ENCODE peak calls at places on chromosomes 4 and X, in nine cellular contexts. C is immature natural killer cell; M is lung; E is NCI-H1694 treated with DMSO at 0.1 percent for 48 hours; U is choroid plexus epithelial cell; P is NCI-H1092 treated with DMSO at 0.1 percent for 48 hours; J is effector CD4-positive, alpha-beta T cell; A is lower lobe of right lung; B is T-cell. G is an unnamed sample.

GRCh38 chr4:1767770-1768366 is 25.2 kb upstream of the FGFR3 start:
- DNase-seq in B (peak), M (peak), U (peak), A (peak), C (no peak), J (peak), E (no peak), P (no peak), G (no peak)

GRCh38 chrX:40663880-40664630 is 16.7 kb upstream of the CXorf38 start:
- DNase-seq in P (no peak), B (no peak), A (no peak), M (no peak), C (no peak), U (peak), J (no peak), E (no peak), G (no peak)

GRCh38 chr4:151014521-151015457 is at the start of gene LRBA:
- DNase-seq in P (peak), J (peak), C (peak), M (peak), E (peak), U (peak), A (peak), B (peak), G (peak)

GRCh38 chrX:47226071-47226470 is 6.7 kb upstream of the USP11 start:
- DNase-seq in B (no peak), A (no peak), M (no peak), U (no peak), E (no peak), P (no peak), C (no peak), J (no peak), G (no peak)

GRCh38 chr4:125749354-125749753 is 434.6 kb downstream of the FAT4 start:
- DNase-seq in P (no peak), M (no peak), E (no peak), J (no peak), A (no peak), B (no peak), U (no peak), C (no peak), G (no peak)

GRCh38 chrX:100979881-100980607 is 10.5 kb downstream of the ARL13A start:
- DNase-seq in A (no peak), P (no peak), M (no peak), U (no peak), B (no peak), E (no peak), J (no peak), C (no peak), G (no peak)

GRCh38 chr4:176833416-176833815 is 40.7 kb upstream of the VEGFC start:
- DNase-seq in A (no peak), U (no peak), E (no peak), B (no peak), C (no peak), J (no peak), M (no peak), P (no peak), G (no peak)

GRCh38 chr4:37908488-37909343 is 17.8 kb downstream of the TBC1D1 start:
- DNase-seq in P (no peak), J (no peak), B (no peak), M (no peak), A (peak), E (no peak), C (no peak), U (peak), G (no peak)

GRCh38 chr4:183860110-183860509 is 45.0 kb upstream of the STOX2 start:
- DNase-seq in M (no peak), P (no peak), B (no peak), E (no peak), C (no peak), U (no peak), J (no peak), A (no peak), G (no peak)

GRCh38 chr4:73275318-73275654 is 16.7 kb upstream of the ANKRD17 start:
- DNase-seq in C (no peak), B (no peak), A (no peak), P (peak), U (no peak), M (no peak), J (no peak), E (no peak), G (no peak)

GRCh38 chrX:46791927-46792825 is 33.3 kb upstream of the SLC9A7 start:
- DNase-seq in U (peak), E (no peak), J (no peak), P (no peak), M (no peak), C (peak), A (peak), B (no peak), G (no peak)